ENCODE peak calls at places on chromosomes 16 and 17, in eight cellular contexts. One of them, this sample, is unnamed.
A peak's percentile ranks its signal among the peaks of the same experiment; 100 is the strongest.

GRCh38 chr17:82097187-82097918 is 683 bp downstream of the FASN start:
- DNase-seq in esophagus squamous epithelium: no peak
- DNase-seq in endothelial cell of umbilical vein: peak; percentile 47
- DNase-seq in A549: peak; percentile 66
- DNase-seq in fibroblast of villous mesenchyme: peak; percentile 71
- DNase-seq in LNCaP clone FGC: no peak
- DNase-seq in fibroblast of lung: peak; percentile 58
- DNase-seq in mucosa of descending colon: peak; percentile 78
- DNase-seq in this sample: peak; percentile 79

GRCh38 chr17:78562734-78563133 is 14.5 kb downstream of the DNAH17 start:
- DNase-seq in esophagus squamous epithelium: no peak
- DNase-seq in endothelial cell of umbilical vein: no peak
- DNase-seq in A549: no peak
- DNase-seq in fibroblast of villous mesenchyme: no peak
- DNase-seq in LNCaP clone FGC: no peak
- DNase-seq in fibroblast of lung: no peak
- DNase-seq in mucosa of descending colon: no peak
- DNase-seq in this sample: no peak

GRCh38 chr16:68375801-68376536 is 65.2 kb downstream of the PRMT7 start:
- DNase-seq in esophagus squamous epithelium: no peak
- DNase-seq in endothelial cell of umbilical vein: no peak
- DNase-seq in A549: no peak
- DNase-seq in fibroblast of villous mesenchyme: no peak
- DNase-seq in LNCaP clone FGC: no peak
- DNase-seq in fibroblast of lung: no peak
- DNase-seq in mucosa of descending colon: peak; percentile 22
- DNase-seq in this sample: no peak

GRCh38 chr16:58128721-58129096 is 472 bp downstream of the CFAP20 start:
- DNase-seq in esophagus squamous epithelium: no peak
- DNase-seq in endothelial cell of umbilical vein: no peak
- DNase-seq in A549: no peak
- DNase-seq in fibroblast of villous mesenchyme: no peak
- DNase-seq in LNCaP clone FGC: no peak
- DNase-seq in fibroblast of lung: no peak
- DNase-seq in mucosa of descending colon: peak; percentile 67
- DNase-seq in this sample: no peak

GRCh38 chr17:72349508-72350472 is 229.0 kb downstream of the SOX9 start:
- DNase-seq in esophagus squamous epithelium: no peak
- DNase-seq in endothelial cell of umbilical vein: no peak
- DNase-seq in A549: no peak
- DNase-seq in fibroblast of villous mesenchyme: peak; percentile 46
- DNase-seq in LNCaP clone FGC: no peak
- DNase-seq in fibroblast of lung: no peak
- DNase-seq in mucosa of descending colon: no peak
- DNase-seq in this sample: no peak

GRCh38 chr17:13002761-13003453 is 14.9 kb downstream of the ELAC2 start:
- DNase-seq in esophagus squamous epithelium: no peak
- DNase-seq in endothelial cell of umbilical vein: peak; percentile 50
- DNase-seq in A549: peak; percentile 74
- DNase-seq in fibroblast of villous mesenchyme: peak; percentile 73
- DNase-seq in LNCaP clone FGC: peak; percentile 41
- DNase-seq in fibroblast of lung: peak; percentile 54
- DNase-seq in mucosa of descending colon: no peak
- DNase-seq in this sample: peak; percentile 85

GRCh38 chr17:8935194-8935593 is 30.3 kb downstream of the PIK3R5 start:
- DNase-seq in esophagus squamous epithelium: no peak
- DNase-seq in endothelial cell of umbilical vein: no peak
- DNase-seq in A549: peak; percentile 26
- DNase-seq in fibroblast of villous mesenchyme: no peak
- DNase-seq in LNCaP clone FGC: peak; percentile 22
- DNase-seq in fibroblast of lung: peak; percentile 7
- DNase-seq in mucosa of descending colon: no peak
- DNase-seq in this sample: no peak

GRCh38 chr17:48547839-48548686 is 3.2 kb upstream of the HOXB2 start:
- DNase-seq in esophagus squamous epithelium: no peak
- DNase-seq in endothelial cell of umbilical vein: peak; percentile 73
- DNase-seq in A549: no peak
- DNase-seq in fibroblast of villous mesenchyme: peak; percentile 63
- DNase-seq in LNCaP clone FGC: no peak
- DNase-seq in fibroblast of lung: peak; percentile 81
- DNase-seq in mucosa of descending colon: no peak
- DNase-seq in this sample: no peak

GRCh38 chr17:36773039-36773438 is 164.2 kb upstream of the LHX1 start:
- DNase-seq in esophagus squamous epithelium: no peak
- DNase-seq in endothelial cell of umbilical vein: no peak
- DNase-seq in A549: no peak
- DNase-seq in fibroblast of villous mesenchyme: no peak
- DNase-seq in LNCaP clone FGC: no peak
- DNase-seq in fibroblast of lung: no peak
- DNase-seq in mucosa of descending colon: no peak
- DNase-seq in this sample: no peak

GRCh38 chr17:19284005-19284959 is 47.1 kb downstream of the EPN2 start:
- DNase-seq in esophagus squamous epithelium: no peak
- DNase-seq in endothelial cell of umbilical vein: peak; percentile 54
- DNase-seq in A549: no peak
- DNase-seq in fibroblast of villous mesenchyme: no peak
- DNase-seq in LNCaP clone FGC: no peak
- DNase-seq in fibroblast of lung: no peak
- DNase-seq in mucosa of descending colon: no peak
- DNase-seq in this sample: no peak

DNA sequence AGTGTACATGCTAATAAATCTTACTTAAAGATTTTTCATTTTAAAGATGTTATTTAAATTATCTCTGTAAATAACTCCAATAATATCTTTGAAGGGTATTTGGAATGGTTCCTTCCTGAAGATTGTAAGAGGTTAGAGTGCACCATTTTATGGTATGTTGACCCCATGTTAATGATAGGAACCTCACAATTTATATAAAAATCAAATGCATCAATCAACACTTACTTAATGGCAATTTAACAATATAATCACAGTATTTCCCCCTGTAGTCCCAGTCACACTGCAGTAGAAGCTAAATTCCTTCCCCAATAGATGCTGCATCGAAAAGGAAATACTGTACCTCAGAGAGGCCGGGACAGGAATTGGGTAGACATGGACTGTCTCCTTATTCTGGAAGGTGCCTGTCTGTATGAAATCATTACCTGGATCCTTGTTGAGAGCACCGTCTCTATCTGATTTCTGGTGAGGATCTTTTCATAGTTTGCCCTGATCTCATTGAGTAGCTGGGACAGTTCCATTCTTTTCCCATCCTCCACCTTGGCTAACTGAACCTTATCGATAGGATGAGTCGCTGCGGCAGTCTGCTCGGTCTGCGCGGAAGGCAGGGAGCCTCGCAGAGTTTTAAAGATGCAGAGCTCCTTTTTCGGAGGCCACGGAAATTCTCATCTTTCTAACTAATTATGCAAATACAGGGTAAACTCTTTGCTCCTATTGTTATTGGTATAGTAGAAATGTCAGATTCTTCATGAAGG is at the start of gene KRT222:
- DNase-seq in esophagus squamous epithelium: no peak
- DNase-seq in endothelial cell of umbilical vein: no peak
- DNase-seq in A549: no peak
- DNase-seq in fibroblast of villous mesenchyme: no peak
- DNase-seq in LNCaP clone FGC: no peak
- DNase-seq in fibroblast of lung: no peak
- DNase-seq in mucosa of descending colon: no peak
- DNase-seq in this sample: no peak
- H3K4me3 ChIP-seq in esophagus squamous epithelium: no peak within 1 kb of the TSS
- H3K4me3 ChIP-seq in endothelial cell of umbilical vein: no peak within 1 kb of the TSS
- H3K4me3 ChIP-seq in A549: peak within 1 kb of the TSS; percentile 34
- H3K4me3 ChIP-seq in fibroblast of villous mesenchyme: no peak within 1 kb of the TSS
- H3K4me3 ChIP-seq in LNCaP clone FGC: no peak within 1 kb of the TSS
- H3K4me3 ChIP-seq in fibroblast of lung: no peak within 1 kb of the TSS
- H3K4me3 ChIP-seq in mucosa of descending colon: no peak within 1 kb of the TSS
- H3K4me3 ChIP-seq in this sample: no peak within 1 kb of the TSS

DNA sequence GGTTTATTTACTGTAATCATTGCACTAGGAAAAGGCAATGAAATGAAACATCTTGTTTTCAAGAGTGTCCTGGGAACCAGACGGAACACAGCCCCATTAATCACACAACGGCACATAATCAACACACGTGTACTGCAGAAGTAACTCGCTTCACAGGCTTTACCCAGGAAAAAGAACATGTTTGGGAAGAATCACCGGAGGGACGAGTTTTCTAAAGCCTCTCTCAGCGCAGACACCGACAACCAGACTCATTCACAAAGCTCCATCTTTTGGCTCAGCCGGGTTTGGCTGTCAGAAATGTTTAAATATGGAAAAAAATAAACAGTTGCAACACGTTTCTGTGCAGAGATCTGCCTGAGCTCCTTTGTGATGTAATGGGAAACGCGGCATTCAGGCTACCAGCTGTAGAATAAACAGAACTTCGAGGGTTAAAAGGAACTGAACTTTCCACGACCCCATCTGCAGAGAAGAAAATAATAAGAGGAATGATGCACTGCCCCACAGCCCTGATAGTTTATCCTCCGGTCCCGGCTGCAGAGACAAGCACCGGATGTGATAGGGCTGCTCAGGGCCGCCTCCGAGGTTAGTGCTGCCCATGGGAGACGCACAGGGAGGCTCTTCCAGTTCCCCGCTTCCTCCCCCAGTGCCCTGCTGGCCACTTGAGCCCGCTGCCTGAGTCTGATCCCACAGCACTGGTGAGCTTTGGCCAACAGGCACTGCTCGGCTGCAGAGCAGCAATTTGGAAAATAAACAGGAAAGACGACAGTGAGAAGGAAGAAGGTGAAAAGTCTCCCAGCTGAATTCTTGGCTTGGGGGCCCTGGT is 119.8 kb downstream of the HIC1 start:
- DNase-seq in esophagus squamous epithelium: no peak
- DNase-seq in endothelial cell of umbilical vein: peak; percentile 98
- DNase-seq in A549: peak; percentile 62
- DNase-seq in fibroblast of villous mesenchyme: peak; percentile 100
- DNase-seq in LNCaP clone FGC: peak; percentile 59
- DNase-seq in fibroblast of lung: peak; percentile 97
- DNase-seq in mucosa of descending colon: peak; percentile 69
- DNase-seq in this sample: peak; percentile 99
- TF ChIP-seq CTCF in esophagus squamous epithelium: no peak
- TF ChIP-seq CTCF in endothelial cell of umbilical vein: peak; percentile 40
- TF ChIP-seq CTCF in A549: no peak
- TF ChIP-seq CTCF in fibroblast of villous mesenchyme: peak; percentile 30
- TF ChIP-seq CTCF in LNCaP clone FGC: no peak
- TF ChIP-seq CTCF in fibroblast of lung: peak; percentile 20
- TF ChIP-seq CTCF in mucosa of descending colon: no peak
- TF ChIP-seq CTCF in this sample: peak; percentile 21

GRCh38 chr17:64702815-64703214 is 40.7 kb upstream of the SMURF2 start:
- DNase-seq in esophagus squamous epithelium: no peak
- DNase-seq in endothelial cell of umbilical vein: no peak
- DNase-seq in A549: no peak
- DNase-seq in fibroblast of villous mesenchyme: no peak
- DNase-seq in LNCaP clone FGC: no peak
- DNase-seq in fibroblast of lung: no peak
- DNase-seq in mucosa of descending colon: no peak
- DNase-seq in this sample: no peak

GRCh38 chr17:64709481-64709880 is 47.4 kb upstream of the SMURF2 start:
- DNase-seq in esophagus squamous epithelium: no peak
- DNase-seq in endothelial cell of umbilical vein: no peak
- DNase-seq in A549: no peak
- DNase-seq in fibroblast of villous mesenchyme: peak; percentile 53
- DNase-seq in LNCaP clone FGC: no peak
- DNase-seq in fibroblast of lung: no peak
- DNase-seq in mucosa of descending colon: no peak
- DNase-seq in this sample: no peak

GRCh38 chr17:64706224-64707076 is 44.3 kb upstream of the SMURF2 start:
- DNase-seq in esophagus squamous epithelium: no peak
- DNase-seq in endothelial cell of umbilical vein: no peak
- DNase-seq in A549: peak; percentile 85
- DNase-seq in fibroblast of villous mesenchyme: peak; percentile 45
- DNase-seq in LNCaP clone FGC: peak; percentile 71
- DNase-seq in fibroblast of lung: peak; percentile 47
- DNase-seq in mucosa of descending colon: no peak
- DNase-seq in this sample: no peak

DNA sequence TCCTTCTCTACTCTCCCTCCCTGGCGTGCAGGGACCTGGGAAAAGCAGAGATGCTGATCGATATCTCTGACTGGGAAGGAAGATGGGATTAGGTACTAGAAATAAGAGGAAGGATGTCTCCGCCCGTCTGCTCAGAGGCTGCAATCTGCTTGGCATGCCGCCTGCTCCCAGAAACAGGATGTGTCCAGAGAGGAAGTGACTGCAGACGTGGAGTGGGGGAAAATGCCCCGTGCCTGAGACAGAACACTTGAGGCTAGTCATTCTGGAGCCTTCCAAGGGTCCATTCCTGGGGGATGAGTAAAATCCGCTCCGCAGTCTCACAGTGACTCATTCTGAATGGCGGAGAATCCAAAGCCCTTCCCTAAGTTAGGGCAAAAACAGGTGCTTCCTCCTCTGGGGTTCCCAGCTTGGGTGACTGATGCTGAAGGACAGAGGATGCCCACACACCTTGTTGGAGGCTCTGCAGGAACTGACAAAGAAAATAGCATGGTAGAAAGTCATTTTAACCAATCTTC is 45.0 kb upstream of the SMURF2 start:
- DNase-seq in esophagus squamous epithelium: peak; percentile 14
- DNase-seq in endothelial cell of umbilical vein: peak; percentile 100
- DNase-seq in A549: peak; percentile 97
- DNase-seq in fibroblast of villous mesenchyme: peak; percentile 99
- DNase-seq in LNCaP clone FGC: peak; percentile 63
- DNase-seq in fibroblast of lung: peak; percentile 100
- DNase-seq in mucosa of descending colon: peak; percentile 92
- DNase-seq in this sample: peak; percentile 93
- H3K4me3 ChIP-seq in esophagus squamous epithelium: no peak overlapping the region
- H3K4me3 ChIP-seq in endothelial cell of umbilical vein: no peak overlapping the region
- H3K4me3 ChIP-seq in A549: no peak overlapping the region
- H3K4me3 ChIP-seq in fibroblast of villous mesenchyme: no peak overlapping the region
- H3K4me3 ChIP-seq in LNCaP clone FGC: no peak overlapping the region
- H3K4me3 ChIP-seq in fibroblast of lung: peak overlapping the region; percentile 41
- H3K4me3 ChIP-seq in mucosa of descending colon: no peak overlapping the region
- H3K4me3 ChIP-seq in this sample: no peak overlapping the region

GRCh38 chr17:74779948-74780400 is 3.8 kb upstream of the NAT9 start:
- DNase-seq in esophagus squamous epithelium: no peak
- DNase-seq in endothelial cell of umbilical vein: no peak
- DNase-seq in A549: no peak
- DNase-seq in fibroblast of villous mesenchyme: no peak
- DNase-seq in LNCaP clone FGC: no peak
- DNase-seq in fibroblast of lung: no peak
- DNase-seq in mucosa of descending colon: peak; percentile 77
- DNase-seq in this sample: no peak

GRCh38 chr17:74777884-74778490 is 1.8 kb upstream of the NAT9 start:
- DNase-seq in esophagus squamous epithelium: no peak
- DNase-seq in endothelial cell of umbilical vein: no peak
- DNase-seq in A549: no peak
- DNase-seq in fibroblast of villous mesenchyme: no peak
- DNase-seq in LNCaP clone FGC: no peak
- DNase-seq in fibroblast of lung: no peak
- DNase-seq in mucosa of descending colon: no peak
- DNase-seq in this sample: no peak

GRCh38 chr17:74782571-74782970 is 6.4 kb upstream of the NAT9 start:
- DNase-seq in esophagus squamous epithelium: no peak
- DNase-seq in endothelial cell of umbilical vein: no peak
- DNase-seq in A549: no peak
- DNase-seq in fibroblast of villous mesenchyme: no peak
- DNase-seq in LNCaP clone FGC: no peak
- DNase-seq in fibroblast of lung: no peak
- DNase-seq in mucosa of descending colon: no peak
- DNase-seq in this sample: no peak

GRCh38 chr17:74778960-74779359 is 2.8 kb upstream of the NAT9 start:
- DNase-seq in esophagus squamous epithelium: no peak
- DNase-seq in endothelial cell of umbilical vein: no peak
- DNase-seq in A549: no peak
- DNase-seq in fibroblast of villous mesenchyme: peak; percentile 91
- DNase-seq in LNCaP clone FGC: no peak
- DNase-seq in fibroblast of lung: peak; percentile 40
- DNase-seq in mucosa of descending colon: no peak
- DNase-seq in this sample: peak; percentile 84

GRCh38 chr17:74780443-74781238 is 4.5 kb upstream of the NAT9 start:
- DNase-seq in esophagus squamous epithelium: no peak
- DNase-seq in endothelial cell of umbilical vein: no peak
- DNase-seq in A549: peak; percentile 76
- DNase-seq in fibroblast of villous mesenchyme: no peak
- DNase-seq in LNCaP clone FGC: no peak
- DNase-seq in fibroblast of lung: no peak
- DNase-seq in mucosa of descending colon: no peak
- DNase-seq in this sample: peak; percentile 20
- TF ChIP-seq CTCF in esophagus squamous epithelium: peak; percentile 8
- TF ChIP-seq CTCF in endothelial cell of umbilical vein: peak; percentile 12
- TF ChIP-seq CTCF in A549: peak; percentile 71
- TF ChIP-seq CTCF in fibroblast of villous mesenchyme: peak; percentile 40
- TF ChIP-seq CTCF in LNCaP clone FGC: peak; percentile 69
- TF ChIP-seq CTCF in fibroblast of lung: peak; percentile 26
- TF ChIP-seq CTCF in mucosa of descending colon: no peak
- TF ChIP-seq CTCF in this sample: peak; percentile 39